ENCODE peak calls at places on chromosomes 2 and 18, in ten cellular contexts. One of them, this sample, is unnamed.

GRCh38 chr2:22998368-22998767 is 386.6 kb upstream of the KLHL29 start:
- DNase-seq in H9: no peak
- DNase-seq in IMR-90: no peak
- DNase-seq in endothelial cell of umbilical vein: no peak
- DNase-seq in mammary epithelial cell: no peak
- DNase-seq in kidney: no peak
- DNase-seq in HCT116: no peak
- DNase-seq in HepG2: no peak
- DNase-seq in MM.1S: no peak
- DNase-seq in colonic mucosa: no peak
- DNase-seq in this sample: no peak

GRCh38 chr2:95297088-95297487 is at the start of gene KCNIP3:
- DNase-seq in H9: peak
- DNase-seq in IMR-90: no peak
- DNase-seq in endothelial cell of umbilical vein: no peak
- DNase-seq in mammary epithelial cell: no peak
- DNase-seq in kidney: no peak
- DNase-seq in HCT116: no peak
- DNase-seq in HepG2: no peak
- DNase-seq in MM.1S: no peak
- DNase-seq in colonic mucosa: peak
- DNase-seq in this sample: peak

GRCh38 chr2:103196834-103197233 is 435.0 kb downstream of the TMEM182 start:
- DNase-seq in H9: no peak
- DNase-seq in IMR-90: no peak
- DNase-seq in endothelial cell of umbilical vein: no peak
- DNase-seq in mammary epithelial cell: no peak
- DNase-seq in kidney: no peak
- DNase-seq in HCT116: no peak
- DNase-seq in HepG2: no peak
- DNase-seq in MM.1S: no peak
- DNase-seq in colonic mucosa: no peak
- DNase-seq in this sample: no peak

GRCh38 chr2:46798041-46798440 is 117.6 kb downstream of the MCFD2 start:
- DNase-seq in H9: no peak
- DNase-seq in IMR-90: peak
- DNase-seq in endothelial cell of umbilical vein: no peak
- DNase-seq in mammary epithelial cell: no peak
- DNase-seq in kidney: no peak
- DNase-seq in HCT116: no peak
- DNase-seq in HepG2: no peak
- DNase-seq in MM.1S: no peak
- DNase-seq in colonic mucosa: no peak
- DNase-seq in this sample: no peak

GRCh38 chr18:12076424-12077140 is 17.1 kb upstream of the ANKRD62 start:
- DNase-seq in H9: no peak
- DNase-seq in IMR-90: peak
- DNase-seq in endothelial cell of umbilical vein: no peak
- DNase-seq in mammary epithelial cell: peak
- DNase-seq in kidney: peak
- DNase-seq in HCT116: no peak
- DNase-seq in HepG2: no peak
- DNase-seq in MM.1S: peak
- DNase-seq in colonic mucosa: no peak
- DNase-seq in this sample: peak

GRCh38 chr2:145685323-145686050 is 1165.6 kb upstream of the ZEB2 start:
- DNase-seq in H9: no peak
- DNase-seq in IMR-90: peak
- DNase-seq in endothelial cell of umbilical vein: no peak
- DNase-seq in mammary epithelial cell: peak
- DNase-seq in kidney: no peak
- DNase-seq in HCT116: no peak
- DNase-seq in HepG2: no peak
- DNase-seq in MM.1S: no peak
- DNase-seq in colonic mucosa: no peak
- DNase-seq in this sample: peak

GRCh38 chr2:191018663-191019119 is 4.7 kb upstream of the STAT1 start:
- DNase-seq in H9: no peak
- DNase-seq in IMR-90: no peak
- DNase-seq in endothelial cell of umbilical vein: no peak
- DNase-seq in mammary epithelial cell: no peak
- DNase-seq in kidney: no peak
- DNase-seq in HCT116: no peak
- DNase-seq in HepG2: no peak
- DNase-seq in MM.1S: no peak
- DNase-seq in colonic mucosa: no peak
- DNase-seq in this sample: no peak

GRCh38 chr2:18991177-18992168 is 366.9 kb downstream of the OSR1 start:
- DNase-seq in H9: no peak
- DNase-seq in IMR-90: peak
- DNase-seq in endothelial cell of umbilical vein: peak
- DNase-seq in mammary epithelial cell: peak
- DNase-seq in kidney: no peak
- DNase-seq in HCT116: no peak
- DNase-seq in HepG2: no peak
- DNase-seq in MM.1S: no peak
- DNase-seq in colonic mucosa: peak
- DNase-seq in this sample: peak

GRCh38 chr18:64311859-64312258 is 163.0 kb upstream of the LINC00305 start:
- DNase-seq in H9: no peak
- DNase-seq in IMR-90: no peak
- DNase-seq in endothelial cell of umbilical vein: no peak
- DNase-seq in mammary epithelial cell: no peak
- DNase-seq in kidney: no peak
- DNase-seq in HCT116: no peak
- DNase-seq in HepG2: no peak
- DNase-seq in MM.1S: no peak
- DNase-seq in colonic mucosa: no peak
- DNase-seq in this sample: no peak

GRCh38 chr2:23801396-23801795 is 125.5 kb downstream of the ATAD2B start:
- DNase-seq in H9: no peak
- DNase-seq in IMR-90: peak
- DNase-seq in endothelial cell of umbilical vein: no peak
- DNase-seq in mammary epithelial cell: peak
- DNase-seq in kidney: no peak
- DNase-seq in HCT116: no peak
- DNase-seq in HepG2: no peak
- DNase-seq in MM.1S: no peak
- DNase-seq in colonic mucosa: no peak
- DNase-seq in this sample: peak

GRCh38 chr2:152359573-152360363 is 24.8 kb downstream of the FMNL2 start:
- DNase-seq in H9: no peak
- DNase-seq in IMR-90: peak
- DNase-seq in endothelial cell of umbilical vein: no peak
- DNase-seq in mammary epithelial cell: no peak
- DNase-seq in kidney: no peak
- DNase-seq in HCT116: no peak
- DNase-seq in HepG2: peak
- DNase-seq in MM.1S: no peak
- DNase-seq in colonic mucosa: no peak
- DNase-seq in this sample: peak

GRCh38 chr18:48866028-48866733 is 84.6 kb downstream of the SMAD7 start:
- DNase-seq in H9: no peak
- DNase-seq in IMR-90: peak
- DNase-seq in endothelial cell of umbilical vein: peak
- DNase-seq in mammary epithelial cell: no peak
- DNase-seq in kidney: peak
- DNase-seq in HCT116: no peak
- DNase-seq in HepG2: no peak
- DNase-seq in MM.1S: no peak
- DNase-seq in colonic mucosa: peak
- DNase-seq in this sample: peak

GRCh38 chr2:9335322-9335754 is 88.0 kb downstream of the ITGB1BP1 start:
- DNase-seq in H9: no peak
- DNase-seq in IMR-90: no peak
- DNase-seq in endothelial cell of umbilical vein: no peak
- DNase-seq in mammary epithelial cell: no peak
- DNase-seq in kidney: no peak
- DNase-seq in HCT116: no peak
- DNase-seq in HepG2: peak
- DNase-seq in MM.1S: no peak
- DNase-seq in colonic mucosa: peak
- DNase-seq in this sample: no peak

GRCh38 chr2:26740890-26741302 is 23.2 kb upstream of the SLC35F6 start:
- DNase-seq in H9: peak
- DNase-seq in IMR-90: peak
- DNase-seq in endothelial cell of umbilical vein: no peak
- DNase-seq in mammary epithelial cell: no peak
- DNase-seq in kidney: no peak
- DNase-seq in HCT116: no peak
- DNase-seq in HepG2: no peak
- DNase-seq in MM.1S: peak
- DNase-seq in colonic mucosa: no peak
- DNase-seq in this sample: no peak

GRCh38 chr2:200758341-200758740 is 53.4 kb upstream of the BZW1 start:
- DNase-seq in H9: no peak
- DNase-seq in IMR-90: no peak
- DNase-seq in endothelial cell of umbilical vein: no peak
- DNase-seq in mammary epithelial cell: no peak
- DNase-seq in kidney: no peak
- DNase-seq in HCT116: no peak
- DNase-seq in HepG2: peak
- DNase-seq in MM.1S: no peak
- DNase-seq in colonic mucosa: no peak
- DNase-seq in this sample: no peak

GRCh38 chr18:75048776-75049454 is 160.0 kb downstream of the PTGR3 start:
- DNase-seq in H9: no peak
- DNase-seq in IMR-90: no peak
- DNase-seq in endothelial cell of umbilical vein: peak
- DNase-seq in mammary epithelial cell: no peak
- DNase-seq in kidney: no peak
- DNase-seq in HCT116: no peak
- DNase-seq in HepG2: no peak
- DNase-seq in MM.1S: no peak
- DNase-seq in colonic mucosa: no peak
- DNase-seq in this sample: no peak

GRCh38 chr2:236507393-236508085 is 62.1 kb upstream of the ACKR3 start:
- DNase-seq in H9: peak
- DNase-seq in IMR-90: no peak
- DNase-seq in endothelial cell of umbilical vein: peak
- DNase-seq in mammary epithelial cell: peak
- DNase-seq in kidney: peak
- DNase-seq in HCT116: no peak
- DNase-seq in HepG2: no peak
- DNase-seq in MM.1S: no peak
- DNase-seq in colonic mucosa: no peak
- DNase-seq in this sample: peak

GRCh38 chr2:128494640-128495321 is 176.1 kb upstream of the HS6ST1 start:
- DNase-seq in H9: peak
- DNase-seq in IMR-90: no peak
- DNase-seq in endothelial cell of umbilical vein: peak
- DNase-seq in mammary epithelial cell: no peak
- DNase-seq in kidney: no peak
- DNase-seq in HCT116: no peak
- DNase-seq in HepG2: no peak
- DNase-seq in MM.1S: no peak
- DNase-seq in colonic mucosa: no peak
- DNase-seq in this sample: peak

GRCh38 chr2:237427807-237428506 is 14.0 kb upstream of the COL6A3 start:
- DNase-seq in H9: no peak
- DNase-seq in IMR-90: no peak
- DNase-seq in endothelial cell of umbilical vein: no peak
- DNase-seq in mammary epithelial cell: peak
- DNase-seq in kidney: no peak
- DNase-seq in HCT116: no peak
- DNase-seq in HepG2: no peak
- DNase-seq in MM.1S: peak
- DNase-seq in colonic mucosa: no peak
- DNase-seq in this sample: no peak

GRCh38 chr18:74396252-74397204 is 60.6 kb downstream of the DIPK1C start:
- DNase-seq in H9: no peak
- DNase-seq in IMR-90: no peak
- DNase-seq in endothelial cell of umbilical vein: no peak
- DNase-seq in mammary epithelial cell: no peak
- DNase-seq in kidney: no peak
- DNase-seq in HCT116: no peak
- DNase-seq in HepG2: no peak
- DNase-seq in MM.1S: no peak
- DNase-seq in colonic mucosa: no peak
- DNase-seq in this sample: no peak

GRCh38 chr18:71831039-71831438 is 713.1 kb downstream of the CBLN2 start:
- DNase-seq in H9: no peak
- DNase-seq in IMR-90: peak
- DNase-seq in endothelial cell of umbilical vein: peak
- DNase-seq in mammary epithelial cell: no peak
- DNase-seq in kidney: no peak
- DNase-seq in HCT116: no peak
- DNase-seq in HepG2: no peak
- DNase-seq in MM.1S: no peak
- DNase-seq in colonic mucosa: no peak
- DNase-seq in this sample: peak

GRCh38 chr2:341912-342311 is 54.0 kb upstream of the ALKAL2 start:
- DNase-seq in H9: no peak
- DNase-seq in IMR-90: no peak
- DNase-seq in endothelial cell of umbilical vein: no peak
- DNase-seq in mammary epithelial cell: no peak
- DNase-seq in kidney: no peak
- DNase-seq in HCT116: no peak
- DNase-seq in HepG2: no peak
- DNase-seq in MM.1S: no peak
- DNase-seq in colonic mucosa: no peak
- DNase-seq in this sample: no peak
- TF ChIP-seq CTCF in H9: no peak
- TF ChIP-seq CTCF in IMR-90: no peak
- TF ChIP-seq CTCF in endothelial cell of umbilical vein: no peak
- TF ChIP-seq CTCF in mammary epithelial cell: no peak
- TF ChIP-seq CTCF in kidney: no peak
- TF ChIP-seq CTCF in HCT116: no peak
- TF ChIP-seq CTCF in HepG2: no peak
- TF ChIP-seq CTCF in MM.1S: no peak
- TF ChIP-seq CTCF in colonic mucosa: no peak
- TF ChIP-seq CTCF in this sample: no peak

GRCh38 chr2:109447811-109448210 is 166.0 kb downstream of the SEPTIN10 start:
- DNase-seq in H9: no peak
- DNase-seq in IMR-90: no peak
- DNase-seq in endothelial cell of umbilical vein: peak
- DNase-seq in mammary epithelial cell: no peak
- DNase-seq in kidney: no peak
- DNase-seq in HCT116: no peak
- DNase-seq in HepG2: no peak
- DNase-seq in MM.1S: no peak
- DNase-seq in colonic mucosa: no peak
- DNase-seq in this sample: peak
- H3K9ac ChIP-seq in H9: no peak
- H3K9ac ChIP-seq in IMR-90: no peak
- H3K9ac ChIP-seq in endothelial cell of umbilical vein: no peak
- H3K9ac ChIP-seq in mammary epithelial cell: no peak
- H3K9ac ChIP-seq in kidney: no peak
- H3K9ac ChIP-seq in HCT116: no peak
- H3K9ac ChIP-seq in HepG2: no peak
- H3K9ac ChIP-seq in MM.1S: no peak
- H3K9ac ChIP-seq in colonic mucosa: no peak
- H3K9ac ChIP-seq in this sample: no peak

GRCh38 chr2:219245148-219245898 is at the start of the genes GLB1L and STK16:
- DNase-seq in H9: peak
- DNase-seq in IMR-90: peak
- DNase-seq in endothelial cell of umbilical vein: peak
- DNase-seq in mammary epithelial cell: peak
- DNase-seq in kidney: peak
- DNase-seq in HCT116: peak
- DNase-seq in HepG2: peak
- DNase-seq in MM.1S: peak
- DNase-seq in colonic mucosa: peak
- DNase-seq in this sample: peak
- TF ChIP-seq CTCF in H9: no peak
- TF ChIP-seq CTCF in IMR-90: peak
- TF ChIP-seq CTCF in endothelial cell of umbilical vein: no peak
- TF ChIP-seq CTCF in mammary epithelial cell: no peak
- TF ChIP-seq CTCF in kidney: no peak
- TF ChIP-seq CTCF in HCT116: no peak
- TF ChIP-seq CTCF in HepG2: no peak
- TF ChIP-seq CTCF in MM.1S: no peak
- TF ChIP-seq CTCF in colonic mucosa: no peak
- TF ChIP-seq CTCF in this sample: no peak

GRCh38 chr2:30679416-30680088 is 127.7 kb downstream of the CAPN13 start:
- DNase-seq in H9: no peak
- DNase-seq in IMR-90: peak
- DNase-seq in endothelial cell of umbilical vein: no peak
- DNase-seq in mammary epithelial cell: no peak
- DNase-seq in kidney: no peak
- DNase-seq in HCT116: no peak
- DNase-seq in HepG2: no peak
- DNase-seq in MM.1S: no peak
- DNase-seq in colonic mucosa: no peak
- DNase-seq in this sample: peak
- H3K9ac ChIP-seq in H9: no peak
- H3K9ac ChIP-seq in IMR-90: no peak
- H3K9ac ChIP-seq in endothelial cell of umbilical vein: no peak
- H3K9ac ChIP-seq in mammary epithelial cell: no peak
- H3K9ac ChIP-seq in kidney: no peak
- H3K9ac ChIP-seq in HCT116: no peak
- H3K9ac ChIP-seq in HepG2: no peak
- H3K9ac ChIP-seq in MM.1S: no peak
- H3K9ac ChIP-seq in colonic mucosa: no peak
- H3K9ac ChIP-seq in this sample: no peak